ENCODE peak calls at places on chromosomes 5 and 9, in seven cellular contexts. One of them, this sample, is unnamed.

GRCh38 chr5:62542720-62543119 is 35.9 kb upstream of the LRRC70 start:
- DNase-seq in transverse colon: no peak
- DNase-seq in colonic mucosa: no peak
- DNase-seq in H9: no peak
- DNase-seq in IMR-90: no peak
- DNase-seq in mammary epithelial cell: no peak
- DNase-seq in CD4-positive, alpha-beta T cell: no peak
- DNase-seq in this sample: no peak

GRCh38 chr5:77301447-77301878 is 91.0 kb downstream of the PDE8B start:
- DNase-seq in transverse colon: no peak
- DNase-seq in colonic mucosa: no peak
- DNase-seq in H9: no peak
- DNase-seq in IMR-90: peak; percentile 85
- DNase-seq in mammary epithelial cell: no peak
- DNase-seq in CD4-positive, alpha-beta T cell: no peak
- DNase-seq in this sample: no peak

GRCh38 chr9:1051286-1052118 is 1.3 kb downstream of the DMRT2 start:
- DNase-seq in transverse colon: peak; percentile 71
- DNase-seq in colonic mucosa: peak; percentile 72
- DNase-seq in H9: peak; percentile 50
- DNase-seq in IMR-90: no peak
- DNase-seq in mammary epithelial cell: peak; percentile 35
- DNase-seq in CD4-positive, alpha-beta T cell: no peak
- DNase-seq in this sample: no peak

GRCh38 chr9:23849379-23849778 is 23.3 kb upstream of the ELAVL2 start:
- DNase-seq in transverse colon: no peak
- DNase-seq in colonic mucosa: no peak
- DNase-seq in H9: no peak
- DNase-seq in IMR-90: no peak
- DNase-seq in mammary epithelial cell: no peak
- DNase-seq in CD4-positive, alpha-beta T cell: no peak
- DNase-seq in this sample: no peak

GRCh38 chr9:131645078-131645776 is 94.6 kb downstream of the RAPGEF1 start:
- DNase-seq in transverse colon: no peak
- DNase-seq in colonic mucosa: no peak
- DNase-seq in H9: no peak
- DNase-seq in IMR-90: no peak
- DNase-seq in mammary epithelial cell: no peak
- DNase-seq in CD4-positive, alpha-beta T cell: no peak
- DNase-seq in this sample: no peak

GRCh38 chr5:167633931-167634341 is 657.5 kb upstream of the WWC1 start:
- DNase-seq in transverse colon: no peak
- DNase-seq in colonic mucosa: no peak
- DNase-seq in H9: no peak
- DNase-seq in IMR-90: peak; percentile 57
- DNase-seq in mammary epithelial cell: peak; percentile 70
- DNase-seq in CD4-positive, alpha-beta T cell: no peak
- DNase-seq in this sample: peak; percentile 84

GRCh38 chr5:172450861-172451695 is 3.2 kb downstream of the SH3PXD2B start:
- DNase-seq in transverse colon: peak; percentile 38
- DNase-seq in colonic mucosa: no peak
- DNase-seq in H9: peak; percentile 70
- DNase-seq in IMR-90: no peak
- DNase-seq in mammary epithelial cell: no peak
- DNase-seq in CD4-positive, alpha-beta T cell: peak; percentile 7
- DNase-seq in this sample: no peak

GRCh38 chr5:178415353-178415752 is 174.8 kb downstream of the COL23A1 start:
- DNase-seq in transverse colon: no peak
- DNase-seq in colonic mucosa: no peak
- DNase-seq in H9: no peak
- DNase-seq in IMR-90: no peak
- DNase-seq in mammary epithelial cell: no peak
- DNase-seq in CD4-positive, alpha-beta T cell: no peak
- DNase-seq in this sample: no peak

GRCh38 chr5:132979367-132979935 is 16.0 kb upstream of the AFF4 start:
- DNase-seq in transverse colon: no peak
- DNase-seq in colonic mucosa: no peak
- DNase-seq in H9: no peak
- DNase-seq in IMR-90: peak; percentile 52
- DNase-seq in mammary epithelial cell: peak; percentile 69
- DNase-seq in CD4-positive, alpha-beta T cell: no peak
- DNase-seq in this sample: peak; percentile 60

GRCh38 chr5:370959-371810 is 49.7 kb downstream of the AHRR start:
- DNase-seq in transverse colon: peak; percentile 5
- DNase-seq in colonic mucosa: peak; percentile 12
- DNase-seq in H9: peak; percentile 21
- DNase-seq in IMR-90: no peak
- DNase-seq in mammary epithelial cell: no peak
- DNase-seq in CD4-positive, alpha-beta T cell: no peak
- DNase-seq in this sample: no peak

GRCh38 chr5:111135946-111136345 is 43.8 kb downstream of the WDR36 start:
- DNase-seq in transverse colon: no peak
- DNase-seq in colonic mucosa: no peak
- DNase-seq in H9: no peak
- DNase-seq in IMR-90: peak; percentile 53
- DNase-seq in mammary epithelial cell: peak; percentile 83
- DNase-seq in CD4-positive, alpha-beta T cell: no peak
- DNase-seq in this sample: peak; percentile 69

GRCh38 chr5:153619706-153620105 is 129.2 kb downstream of the GRIA1 start:
- DNase-seq in transverse colon: no peak
- DNase-seq in colonic mucosa: no peak
- DNase-seq in H9: no peak
- DNase-seq in IMR-90: peak; percentile 69
- DNase-seq in mammary epithelial cell: peak; percentile 64
- DNase-seq in CD4-positive, alpha-beta T cell: no peak
- DNase-seq in this sample: peak; percentile 80

GRCh38 chr9:120935383-120935857 is 8.8 kb upstream of the TRAF1 start:
- DNase-seq in transverse colon: peak; percentile 96
- DNase-seq in colonic mucosa: peak; percentile 99
- DNase-seq in H9: no peak
- DNase-seq in IMR-90: peak; percentile 91
- DNase-seq in mammary epithelial cell: peak; percentile 99
- DNase-seq in CD4-positive, alpha-beta T cell: no peak
- DNase-seq in this sample: peak; percentile 99

GRCh38 chr5:10304932-10305331 is 2.8 kb downstream of the CMBL start:
- DNase-seq in transverse colon: no peak
- DNase-seq in colonic mucosa: no peak
- DNase-seq in H9: no peak
- DNase-seq in IMR-90: no peak
- DNase-seq in mammary epithelial cell: no peak
- DNase-seq in CD4-positive, alpha-beta T cell: no peak
- DNase-seq in this sample: no peak

GRCh38 chr5:111454198-111454606 is 58.1 kb downstream of the STARD4 start:
- DNase-seq in transverse colon: no peak
- DNase-seq in colonic mucosa: no peak
- DNase-seq in H9: no peak
- DNase-seq in IMR-90: peak; percentile 55
- DNase-seq in mammary epithelial cell: peak; percentile 39
- DNase-seq in CD4-positive, alpha-beta T cell: no peak
- DNase-seq in this sample: no peak

GRCh38 chr5:137190441-137190840 is 308.7 kb downstream of the SPOCK1 start:
- DNase-seq in transverse colon: no peak
- DNase-seq in colonic mucosa: no peak
- DNase-seq in H9: no peak
- DNase-seq in IMR-90: peak; percentile 19
- DNase-seq in mammary epithelial cell: peak; percentile 27
- DNase-seq in CD4-positive, alpha-beta T cell: no peak
- DNase-seq in this sample: no peak

GRCh38 chr9:70475211-70475610 is 60.8 kb upstream of the KLF9 start:
- DNase-seq in transverse colon: no peak
- DNase-seq in colonic mucosa: no peak
- DNase-seq in H9: no peak
- DNase-seq in IMR-90: no peak
- DNase-seq in mammary epithelial cell: no peak
- DNase-seq in CD4-positive, alpha-beta T cell: no peak
- DNase-seq in this sample: no peak

GRCh38 chr9:87742813-87743428 is 17.0 kb downstream of the CTSL start:
- DNase-seq in transverse colon: no peak
- DNase-seq in colonic mucosa: no peak
- DNase-seq in H9: no peak
- DNase-seq in IMR-90: peak; percentile 12
- DNase-seq in mammary epithelial cell: peak; percentile 58
- DNase-seq in CD4-positive, alpha-beta T cell: no peak
- DNase-seq in this sample: peak; percentile 61

GRCh38 chr9:87395804-87396458 is 101.7 kb upstream of the DAPK1 start:
- DNase-seq in transverse colon: no peak
- DNase-seq in colonic mucosa: no peak
- DNase-seq in H9: no peak
- DNase-seq in IMR-90: no peak
- DNase-seq in mammary epithelial cell: no peak
- DNase-seq in CD4-positive, alpha-beta T cell: no peak
- DNase-seq in this sample: no peak

GRCh38 chr5:113034182-113034773 is 57.7 kb downstream of the DCP2 start:
- DNase-seq in transverse colon: no peak
- DNase-seq in colonic mucosa: no peak
- DNase-seq in H9: no peak
- DNase-seq in IMR-90: peak; percentile 95
- DNase-seq in mammary epithelial cell: peak; percentile 65
- DNase-seq in CD4-positive, alpha-beta T cell: no peak
- DNase-seq in this sample: no peak

GRCh38 chr9:115883467-115884329 is 269.9 kb upstream of the PAPPA start:
- DNase-seq in transverse colon: no peak
- DNase-seq in colonic mucosa: peak; percentile 23
- DNase-seq in H9: peak; percentile 55
- DNase-seq in IMR-90: peak; percentile 60
- DNase-seq in mammary epithelial cell: peak; percentile 66
- DNase-seq in CD4-positive, alpha-beta T cell: no peak
- DNase-seq in this sample: peak; percentile 42

GRCh38 chr9:15889555-15889954 is 336.7 kb downstream of the CCDC171 start:
- DNase-seq in transverse colon: no peak
- DNase-seq in colonic mucosa: no peak
- DNase-seq in H9: no peak
- DNase-seq in IMR-90: peak; percentile 57
- DNase-seq in mammary epithelial cell: peak; percentile 4
- DNase-seq in CD4-positive, alpha-beta T cell: no peak
- DNase-seq in this sample: peak; percentile 52

GRCh38 chr5:120817044-120817985 is 353.2 kb downstream of the PRR16 start:
- DNase-seq in transverse colon: no peak
- DNase-seq in colonic mucosa: no peak
- DNase-seq in H9: peak; percentile 50
- DNase-seq in IMR-90: peak; percentile 31
- DNase-seq in mammary epithelial cell: peak; percentile 5
- DNase-seq in CD4-positive, alpha-beta T cell: no peak
- DNase-seq in this sample: no peak
- TF ChIP-seq CTCF in transverse colon: peak; percentile 10
- TF ChIP-seq CTCF in colonic mucosa: no peak
- TF ChIP-seq CTCF in H9: peak; percentile 80
- TF ChIP-seq CTCF in IMR-90: peak; percentile 49
- TF ChIP-seq CTCF in mammary epithelial cell: peak; percentile 34
- TF ChIP-seq CTCF in CD4-positive, alpha-beta T cell: no peak
- TF ChIP-seq CTCF in this sample: peak; percentile 17

GRCh38 chr9:122214507-122214906 is 14.2 kb downstream of the LHX6 start:
- DNase-seq in transverse colon: no peak
- DNase-seq in colonic mucosa: no peak
- DNase-seq in H9: no peak
- DNase-seq in IMR-90: no peak
- DNase-seq in mammary epithelial cell: no peak
- DNase-seq in CD4-positive, alpha-beta T cell: no peak
- DNase-seq in this sample: no peak
- H3K27me3 ChIP-seq in transverse colon: peaks cover 94% of the 10 kb centered on the region
- H3K27me3 ChIP-seq in colonic mucosa: peaks cover 72% of the 10 kb centered on the region
- H3K27me3 ChIP-seq in H9: peaks cover 65% of the 10 kb centered on the region
- H3K27me3 ChIP-seq in IMR-90: peaks cover 85% of the 10 kb centered on the region
- H3K27me3 ChIP-seq in mammary epithelial cell: peaks cover 3% of the 10 kb centered on the region
- H3K27me3 ChIP-seq in CD4-positive, alpha-beta T cell: peaks cover 76% of the 10 kb centered on the region
- H3K27me3 ChIP-seq in this sample: peaks cover 93% of the 10 kb centered on the region

GRCh38 chr9:14033067-14033466 is 280.9 kb downstream of the NFIB start:
- DNase-seq in transverse colon: no peak
- DNase-seq in colonic mucosa: no peak
- DNase-seq in H9: no peak
- DNase-seq in IMR-90: no peak
- DNase-seq in mammary epithelial cell: no peak
- DNase-seq in CD4-positive, alpha-beta T cell: no peak
- DNase-seq in this sample: no peak

GRCh38 chr9:14031015-14031414 is 282.9 kb downstream of the NFIB start:
- DNase-seq in transverse colon: no peak
- DNase-seq in colonic mucosa: no peak
- DNase-seq in H9: peak; percentile 48
- DNase-seq in IMR-90: peak; percentile 18
- DNase-seq in mammary epithelial cell: no peak
- DNase-seq in CD4-positive, alpha-beta T cell: no peak
- DNase-seq in this sample: peak; percentile 66

GRCh38 chr9:14031761-14032279 is 282.1 kb downstream of the NFIB start:
- DNase-seq in transverse colon: no peak
- DNase-seq in colonic mucosa: no peak
- DNase-seq in H9: no peak
- DNase-seq in IMR-90: no peak
- DNase-seq in mammary epithelial cell: no peak
- DNase-seq in CD4-positive, alpha-beta T cell: no peak
- DNase-seq in this sample: no peak

GRCh38 chr9:14029811-14030210 is 284.1 kb downstream of the NFIB start:
- DNase-seq in transverse colon: no peak
- DNase-seq in colonic mucosa: no peak
- DNase-seq in H9: no peak
- DNase-seq in IMR-90: no peak
- DNase-seq in mammary epithelial cell: no peak
- DNase-seq in CD4-positive, alpha-beta T cell: no peak
- DNase-seq in this sample: no peak

DNA sequence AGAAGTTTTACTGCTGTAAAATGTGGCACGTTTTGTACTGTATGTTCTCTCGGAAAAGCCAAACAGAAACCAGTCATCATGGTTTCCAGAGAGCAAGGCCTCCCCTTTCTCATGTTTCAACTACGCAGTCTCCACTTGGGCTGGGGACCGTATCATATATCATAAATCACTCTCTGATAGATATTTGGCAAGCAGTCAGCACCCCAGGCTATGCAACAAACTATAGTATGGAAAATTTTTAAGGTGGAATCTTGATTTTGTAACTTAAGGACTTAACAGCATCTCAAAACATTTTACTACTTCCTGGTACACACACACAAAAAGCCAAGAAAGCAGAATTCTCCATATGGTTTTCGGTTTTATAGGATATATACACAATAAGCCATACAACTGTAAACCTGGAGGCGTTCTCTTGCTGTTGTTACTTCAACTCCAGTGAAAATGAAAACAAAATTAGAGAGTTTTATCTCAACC is 283.6 kb downstream of the NFIB start:
- DNase-seq in transverse colon: no peak
- DNase-seq in colonic mucosa: peak; percentile 26
- DNase-seq in H9: no peak
- DNase-seq in IMR-90: peak; percentile 66
- DNase-seq in mammary epithelial cell: no peak
- DNase-seq in CD4-positive, alpha-beta T cell: no peak
- DNase-seq in this sample: peak; percentile 90
- TF ChIP-seq CTCF in transverse colon: no peak
- TF ChIP-seq CTCF in colonic mucosa: no peak
- TF ChIP-seq CTCF in H9: no peak
- TF ChIP-seq CTCF in IMR-90: no peak
- TF ChIP-seq CTCF in mammary epithelial cell: no peak
- TF ChIP-seq CTCF in CD4-positive, alpha-beta T cell: no peak
- TF ChIP-seq CTCF in this sample: no peak

GRCh38 chr9:124506433-124506832 is 766 bp downstream of the NR5A1 start:
- DNase-seq in transverse colon: no peak
- DNase-seq in colonic mucosa: no peak
- DNase-seq in H9: no peak
- DNase-seq in IMR-90: no peak
- DNase-seq in mammary epithelial cell: no peak
- DNase-seq in CD4-positive, alpha-beta T cell: no peak
- DNase-seq in this sample: no peak
- H3K27me3 ChIP-seq in transverse colon: peaks cover 58% of the 10 kb centered on the region
- H3K27me3 ChIP-seq in colonic mucosa: peaks cover 42% of the 10 kb centered on the region
- H3K27me3 ChIP-seq in H9: peaks cover 33% of the 10 kb centered on the region
- H3K27me3 ChIP-seq in IMR-90: peaks cover 55% of the 10 kb centered on the region
- H3K27me3 ChIP-seq in mammary epithelial cell: peaks cover 33% of the 10 kb centered on the region
- H3K27me3 ChIP-seq in CD4-positive, alpha-beta T cell: peaks cover 35% of the 10 kb centered on the region
- H3K27me3 ChIP-seq in this sample: peaks cover 55% of the 10 kb centered on the region